ENCODE peak calls at places on chromosome 5, in nine cellular contexts. One of them, this sample, is unnamed.

GRCh38 chr5:154943527-154943926 is 2.7 kb downstream of the MRPL22 start:
- DNase-seq in spleen: no peak
- DNase-seq in HCT116: no peak
- DNase-seq in PC-9: no peak
- DNase-seq in Caco-2: no peak
- DNase-seq in A549: no peak
- DNase-seq in fibroblast of mammary gland: no peak
- DNase-seq in GM12865: no peak
- DNase-seq in CD8-positive, alpha-beta T cell: no peak
- DNase-seq in this sample: no peak

GRCh38 chr5:121805931-121806330 is 45.8 kb upstream of the FTMT start:
- DNase-seq in spleen: no peak
- DNase-seq in HCT116: no peak
- DNase-seq in PC-9: no peak
- DNase-seq in Caco-2: no peak
- DNase-seq in A549: no peak
- DNase-seq in fibroblast of mammary gland: peak; percentile 33
- DNase-seq in GM12865: no peak
- DNase-seq in CD8-positive, alpha-beta T cell: no peak
- DNase-seq in this sample: no peak

GRCh38 chr5:159908201-159908940 is 7.9 kb upstream of the ADRA1B start:
- DNase-seq in spleen: no peak
- DNase-seq in HCT116: no peak
- DNase-seq in PC-9: no peak
- DNase-seq in Caco-2: no peak
- DNase-seq in A549: no peak
- DNase-seq in fibroblast of mammary gland: no peak
- DNase-seq in GM12865: no peak
- DNase-seq in CD8-positive, alpha-beta T cell: no peak
- DNase-seq in this sample: no peak

GRCh38 chr5:160169326-160169725 is 50.1 kb upstream of the PWWP2A start:
- DNase-seq in spleen: no peak
- DNase-seq in HCT116: no peak
- DNase-seq in PC-9: no peak
- DNase-seq in Caco-2: no peak
- DNase-seq in A549: no peak
- DNase-seq in fibroblast of mammary gland: peak; percentile 97
- DNase-seq in GM12865: no peak
- DNase-seq in CD8-positive, alpha-beta T cell: no peak
- DNase-seq in this sample: no peak

GRCh38 chr5:68242743-68243142 is 27.2 kb downstream of the PIK3R1 start:
- DNase-seq in spleen: no peak
- DNase-seq in HCT116: no peak
- DNase-seq in PC-9: no peak
- DNase-seq in Caco-2: no peak
- DNase-seq in A549: no peak
- DNase-seq in fibroblast of mammary gland: peak; percentile 83
- DNase-seq in GM12865: no peak
- DNase-seq in CD8-positive, alpha-beta T cell: no peak
- DNase-seq in this sample: peak; percentile 59

GRCh38 chr5:77847814-77848290 is 71.7 kb upstream of the TBCA start:
- DNase-seq in spleen: no peak
- DNase-seq in HCT116: no peak
- DNase-seq in PC-9: no peak
- DNase-seq in Caco-2: no peak
- DNase-seq in A549: no peak
- DNase-seq in fibroblast of mammary gland: no peak
- DNase-seq in GM12865: no peak
- DNase-seq in CD8-positive, alpha-beta T cell: no peak
- DNase-seq in this sample: no peak

GRCh38 chr5:137743031-137743640 is 7.2 kb upstream of the KLHL3 start:
- DNase-seq in spleen: no peak
- DNase-seq in HCT116: peak; percentile 59
- DNase-seq in PC-9: peak; percentile 52
- DNase-seq in Caco-2: peak; percentile 70
- DNase-seq in A549: peak; percentile 48
- DNase-seq in fibroblast of mammary gland: peak; percentile 80
- DNase-seq in GM12865: peak; percentile 82
- DNase-seq in CD8-positive, alpha-beta T cell: peak; percentile 61
- DNase-seq in this sample: no peak

GRCh38 chr5:54062958-54063357 is 247.4 kb downstream of the ARL15 start:
- DNase-seq in spleen: no peak
- DNase-seq in HCT116: no peak
- DNase-seq in PC-9: no peak
- DNase-seq in Caco-2: no peak
- DNase-seq in A549: no peak
- DNase-seq in fibroblast of mammary gland: peak; percentile 52
- DNase-seq in GM12865: no peak
- DNase-seq in CD8-positive, alpha-beta T cell: no peak
- DNase-seq in this sample: no peak

GRCh38 chr5:149829954-149830353 is 99.8 kb downstream of the PPARGC1B start:
- DNase-seq in spleen: no peak
- DNase-seq in HCT116: no peak
- DNase-seq in PC-9: no peak
- DNase-seq in Caco-2: no peak
- DNase-seq in A549: peak; percentile 45
- DNase-seq in fibroblast of mammary gland: peak; percentile 22
- DNase-seq in GM12865: peak; percentile 44
- DNase-seq in CD8-positive, alpha-beta T cell: no peak
- DNase-seq in this sample: no peak

GRCh38 chr5:82723168-82723567 is 354.0 kb downstream of the TMEM167A start:
- DNase-seq in spleen: no peak
- DNase-seq in HCT116: no peak
- DNase-seq in PC-9: no peak
- DNase-seq in Caco-2: no peak
- DNase-seq in A549: no peak
- DNase-seq in fibroblast of mammary gland: no peak
- DNase-seq in GM12865: no peak
- DNase-seq in CD8-positive, alpha-beta T cell: no peak
- DNase-seq in this sample: no peak

GRCh38 chr5:138182808-138183207 is 3.9 kb downstream of the KIF20A start:
- DNase-seq in spleen: no peak
- DNase-seq in HCT116: no peak
- DNase-seq in PC-9: no peak
- DNase-seq in Caco-2: no peak
- DNase-seq in A549: no peak
- DNase-seq in fibroblast of mammary gland: no peak
- DNase-seq in GM12865: no peak
- DNase-seq in CD8-positive, alpha-beta T cell: no peak
- DNase-seq in this sample: no peak

GRCh38 chr5:110844251-110844650 is 105.4 kb downstream of the SLC25A46 start:
- DNase-seq in spleen: no peak
- DNase-seq in HCT116: no peak
- DNase-seq in PC-9: no peak
- DNase-seq in Caco-2: no peak
- DNase-seq in A549: no peak
- DNase-seq in fibroblast of mammary gland: no peak
- DNase-seq in GM12865: no peak
- DNase-seq in CD8-positive, alpha-beta T cell: no peak
- DNase-seq in this sample: no peak

GRCh38 chr5:65334077-65334476 is 147.6 kb downstream of the ADAMTS6 start:
- DNase-seq in spleen: no peak
- DNase-seq in HCT116: no peak
- DNase-seq in PC-9: no peak
- DNase-seq in Caco-2: no peak
- DNase-seq in A549: no peak
- DNase-seq in fibroblast of mammary gland: no peak
- DNase-seq in GM12865: peak; percentile 2
- DNase-seq in CD8-positive, alpha-beta T cell: no peak
- DNase-seq in this sample: no peak

DNA sequence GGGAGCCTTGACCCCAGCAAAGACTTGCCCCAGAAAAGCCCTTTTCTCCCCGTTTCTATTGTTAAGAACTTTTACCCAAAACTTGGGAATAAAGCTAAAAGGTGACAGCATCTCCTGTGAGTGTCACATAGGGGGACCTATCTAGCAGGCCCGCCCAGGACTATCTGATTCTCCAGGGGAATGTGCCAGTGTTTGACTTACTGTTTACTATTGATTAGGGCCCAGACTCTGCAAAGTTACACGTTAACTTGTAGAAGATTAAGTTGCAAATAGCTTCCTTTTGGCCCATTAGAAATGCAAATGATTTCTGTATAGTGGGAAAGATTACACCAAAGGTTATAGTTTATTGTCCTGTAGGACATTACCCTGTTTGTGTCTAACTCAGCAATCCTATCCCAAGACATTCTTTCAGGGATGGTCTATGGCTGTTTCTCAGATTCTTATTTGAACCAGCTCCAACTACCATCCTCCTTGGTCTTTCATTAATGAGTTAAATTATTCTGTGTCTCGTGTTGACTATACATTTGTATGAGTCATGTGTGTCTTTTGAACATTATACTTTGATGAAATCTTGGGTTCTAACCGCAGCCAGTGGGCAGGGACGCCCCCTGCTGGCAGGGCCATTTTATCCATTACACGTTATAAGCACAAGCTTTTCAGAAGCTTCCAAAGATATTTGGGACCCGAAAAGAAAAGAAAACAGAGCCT is 60.7 kb downstream of the HRH2 start:
- DNase-seq in spleen: no peak
- DNase-seq in HCT116: peak; percentile 16
- DNase-seq in PC-9: no peak
- DNase-seq in Caco-2: peak; percentile 74
- DNase-seq in A549: no peak
- DNase-seq in fibroblast of mammary gland: no peak
- DNase-seq in GM12865: peak; percentile 15
- DNase-seq in CD8-positive, alpha-beta T cell: peak; percentile 58
- DNase-seq in this sample: no peak
- TF ChIP-seq CTCF in spleen: peak; percentile 19
- TF ChIP-seq CTCF in HCT116: peak; percentile 86
- TF ChIP-seq CTCF in PC-9: peak; percentile 86
- TF ChIP-seq CTCF in Caco-2: peak; percentile 88
- TF ChIP-seq CTCF in A549: peak; percentile 67
- TF ChIP-seq CTCF in fibroblast of mammary gland: peak; percentile 19
- TF ChIP-seq CTCF in GM12865: peak; percentile 30
- TF ChIP-seq CTCF in CD8-positive, alpha-beta T cell: peak; percentile 57
- TF ChIP-seq CTCF in this sample: peak; percentile 71

GRCh38 chr5:131794596-131794995 is 2.2 kb downstream of the FNIP1 start:
- DNase-seq in spleen: no peak
- DNase-seq in HCT116: no peak
- DNase-seq in PC-9: no peak
- DNase-seq in Caco-2: no peak
- DNase-seq in A549: no peak
- DNase-seq in fibroblast of mammary gland: no peak
- DNase-seq in GM12865: peak; percentile 33
- DNase-seq in CD8-positive, alpha-beta T cell: no peak
- DNase-seq in this sample: no peak
- H3K4me3 ChIP-seq in spleen: no peak overlapping the region
- H3K4me3 ChIP-seq in HCT116: no peak overlapping the region
- H3K4me3 ChIP-seq in PC-9: peak overlapping the region; percentile 95
- H3K4me3 ChIP-seq in Caco-2: no peak overlapping the region
- H3K4me3 ChIP-seq in A549: no peak overlapping the region
- H3K4me3 ChIP-seq in fibroblast of mammary gland: peak overlapping the region; percentile 82
- H3K4me3 ChIP-seq in GM12865: peak overlapping the region; percentile 75
- H3K4me3 ChIP-seq in CD8-positive, alpha-beta T cell: no peak overlapping the region
- H3K4me3 ChIP-seq in this sample: peak overlapping the region; percentile 96

DNA sequence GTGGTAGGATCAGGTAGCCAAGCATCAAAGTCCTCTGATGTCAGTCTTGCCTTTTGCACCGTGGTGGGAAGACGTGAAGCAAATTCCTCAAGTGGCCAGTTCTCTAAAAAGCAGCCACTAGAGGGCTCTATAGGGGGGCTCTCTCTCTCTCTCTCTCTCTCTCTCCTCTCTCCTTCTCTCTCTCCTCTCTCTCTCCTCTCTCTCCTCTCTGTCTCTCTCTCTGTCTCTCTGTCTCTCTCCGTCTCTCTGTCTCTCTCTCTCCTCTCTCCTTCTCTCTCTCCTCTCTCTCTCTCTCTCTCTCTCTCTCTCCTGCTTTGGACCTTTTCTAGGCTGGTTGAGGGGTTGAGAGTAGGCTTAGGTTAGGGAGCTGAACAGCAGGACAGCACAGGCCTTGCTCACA is 13.9 kb upstream of the OSMR start:
- DNase-seq in spleen: no peak
- DNase-seq in HCT116: no peak
- DNase-seq in PC-9: no peak
- DNase-seq in Caco-2: peak; percentile 39
- DNase-seq in A549: no peak
- DNase-seq in fibroblast of mammary gland: peak; percentile 69
- DNase-seq in GM12865: peak; percentile 47
- DNase-seq in CD8-positive, alpha-beta T cell: no peak
- DNase-seq in this sample: peak; percentile 41
- TF ChIP-seq CTCF in spleen: peak; percentile 10
- TF ChIP-seq CTCF in HCT116: peak; percentile 68
- TF ChIP-seq CTCF in PC-9: peak; percentile 75
- TF ChIP-seq CTCF in Caco-2: peak; percentile 55
- TF ChIP-seq CTCF in A549: peak; percentile 50
- TF ChIP-seq CTCF in fibroblast of mammary gland: peak; percentile 64
- TF ChIP-seq CTCF in GM12865: peak; percentile 50
- TF ChIP-seq CTCF in CD8-positive, alpha-beta T cell: no peak
- TF ChIP-seq CTCF in this sample: peak; percentile 72

DNA sequence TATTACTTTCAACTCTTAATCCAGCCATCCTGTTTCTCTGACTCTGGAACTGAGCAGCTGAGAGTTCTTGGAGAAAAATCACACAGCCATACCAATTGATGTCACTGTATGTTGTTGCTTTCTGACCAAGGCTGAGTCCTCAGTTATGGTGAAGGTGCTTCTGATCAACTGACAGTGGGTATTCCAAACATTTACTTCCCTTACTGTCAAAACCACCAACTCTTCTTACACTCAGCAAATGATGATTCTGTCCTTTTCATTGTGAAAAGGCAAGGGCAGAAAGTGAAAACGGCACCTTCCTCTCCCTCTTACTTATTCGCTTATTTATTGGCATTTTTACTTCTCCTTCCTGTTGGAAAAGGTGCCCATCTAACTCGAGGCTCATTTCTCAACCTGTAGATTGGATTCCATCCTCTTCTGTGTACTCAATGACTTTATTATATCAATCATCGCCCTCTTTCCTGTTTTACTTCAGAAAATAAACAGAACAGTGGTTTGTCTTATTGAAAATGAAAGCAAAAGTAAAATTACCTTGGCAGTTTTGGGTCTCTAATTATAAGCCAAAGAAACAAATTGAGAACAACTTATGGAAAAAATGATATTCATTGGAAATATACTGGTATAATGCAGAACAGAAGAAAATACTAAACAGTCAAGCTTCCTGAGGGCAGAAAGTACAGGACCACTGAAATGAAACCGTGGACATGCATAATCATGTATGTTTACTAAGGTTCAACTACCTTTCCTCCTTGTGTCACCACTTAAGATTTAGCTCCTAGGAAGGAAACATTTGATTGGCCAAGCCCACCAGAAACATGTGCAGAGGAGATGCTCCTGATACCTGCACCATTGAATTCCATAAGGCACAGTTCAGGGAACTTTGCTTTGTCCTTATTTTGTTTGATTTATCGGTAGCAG is 104.5 kb upstream of the CHD1 start:
- DNase-seq in spleen: no peak
- DNase-seq in HCT116: no peak
- DNase-seq in PC-9: no peak
- DNase-seq in Caco-2: no peak
- DNase-seq in A549: no peak
- DNase-seq in fibroblast of mammary gland: peak; percentile 10
- DNase-seq in GM12865: no peak
- DNase-seq in CD8-positive, alpha-beta T cell: no peak
- DNase-seq in this sample: no peak
- H3K4me3 ChIP-seq in spleen: peak overlapping the region; percentile 0
- H3K4me3 ChIP-seq in HCT116: no peak overlapping the region
- H3K4me3 ChIP-seq in PC-9: peak overlapping the region; percentile 47
- H3K4me3 ChIP-seq in Caco-2: no peak overlapping the region
- H3K4me3 ChIP-seq in A549: peak overlapping the region; percentile 25
- H3K4me3 ChIP-seq in fibroblast of mammary gland: no peak overlapping the region
- H3K4me3 ChIP-seq in GM12865: peak overlapping the region; percentile 45
- H3K4me3 ChIP-seq in CD8-positive, alpha-beta T cell: peak overlapping the region; percentile 31
- H3K4me3 ChIP-seq in this sample: peak overlapping the region; percentile 49

GRCh38 chr5:58902765-58903164 is 319.9 kb downstream of the RAB3C start:
- DNase-seq in spleen: no peak
- DNase-seq in HCT116: no peak
- DNase-seq in PC-9: no peak
- DNase-seq in Caco-2: no peak
- DNase-seq in A549: no peak
- DNase-seq in fibroblast of mammary gland: no peak
- DNase-seq in GM12865: no peak
- DNase-seq in CD8-positive, alpha-beta T cell: no peak
- DNase-seq in this sample: no peak
- TF ChIP-seq CTCF in spleen: no peak
- TF ChIP-seq CTCF in HCT116: no peak
- TF ChIP-seq CTCF in PC-9: no peak
- TF ChIP-seq CTCF in Caco-2: no peak
- TF ChIP-seq CTCF in A549: peak; percentile 50
- TF ChIP-seq CTCF in fibroblast of mammary gland: peak; percentile 4
- TF ChIP-seq CTCF in GM12865: no peak
- TF ChIP-seq CTCF in CD8-positive, alpha-beta T cell: no peak
- TF ChIP-seq CTCF in this sample: peak; percentile 32

This sample was measured in epithelial cell of proximal tubule.